ENCODE peak calls at places on chromosomes 1 and 21, in ten cellular contexts. One of them, this sample, is unnamed.

GRCh38 chr1:35223109-35223630 is 30.2 kb upstream of the SFPQ start:
- DNase-seq in transverse colon: no peak
- DNase-seq in anterior cingulate cortex: no peak
- DNase-seq in hypothalamus: no peak
- DNase-seq in COR-L47: no peak
- DNase-seq in GM19239: no peak
- DNase-seq in NCI-H460: no peak
- DNase-seq in memory B cell: no peak
- DNase-seq in hepatocyte: no peak
- DNase-seq in IMR-90: no peak
- DNase-seq in this sample: no peak

GRCh38 chr21:35811115-35811806 is 249.1 kb downstream of the SETD4 start:
- DNase-seq in hypothalamus: no peak
- DNase-seq in NCI-H460: no peak
- DNase-seq in memory B cell: no peak
- DNase-seq in hepatocyte: no peak
- DNase-seq in COR-L47: no peak
- DNase-seq in transverse colon: no peak
- DNase-seq in GM19239: no peak
- DNase-seq in IMR-90: no peak
- DNase-seq in anterior cingulate cortex: no peak
- DNase-seq in this sample: no peak

GRCh38 chr1:71296551-71296950 is 215.7 kb upstream of the ZRANB2 start:
- DNase-seq in hepatocyte: no peak
- DNase-seq in COR-L47: no peak
- DNase-seq in hypothalamus: no peak
- DNase-seq in transverse colon: no peak
- DNase-seq in NCI-H460: no peak
- DNase-seq in IMR-90: no peak
- DNase-seq in GM19239: no peak
- DNase-seq in memory B cell: no peak
- DNase-seq in anterior cingulate cortex: no peak
- DNase-seq in this sample: no peak

GRCh38 chr1:3968851-3969250 is 68.8 kb upstream of the C1orf174 start:
- DNase-seq in IMR-90: no peak
- DNase-seq in COR-L47: no peak
- DNase-seq in hypothalamus: no peak
- DNase-seq in anterior cingulate cortex: no peak
- DNase-seq in GM19239: no peak
- DNase-seq in hepatocyte: no peak
- DNase-seq in NCI-H460: no peak
- DNase-seq in transverse colon: no peak
- DNase-seq in memory B cell: no peak
- DNase-seq in this sample: no peak

GRCh38 chr21:18772404-18772803 is 368.8 kb upstream of the TMPRSS15 start:
- DNase-seq in hepatocyte: no peak
- DNase-seq in COR-L47: no peak
- DNase-seq in anterior cingulate cortex: no peak
- DNase-seq in NCI-H460: no peak
- DNase-seq in memory B cell: no peak
- DNase-seq in hypothalamus: no peak
- DNase-seq in GM19239: no peak
- DNase-seq in transverse colon: no peak
- DNase-seq in IMR-90: no peak
- DNase-seq in this sample: no peak

GRCh38 chr1:39178541-39179431 is 25.7 kb upstream of the MACF1 start:
- DNase-seq in hypothalamus: no peak
- DNase-seq in GM19239: no peak
- DNase-seq in COR-L47: no peak
- DNase-seq in memory B cell: no peak
- DNase-seq in anterior cingulate cortex: no peak
- DNase-seq in IMR-90: peak
- DNase-seq in NCI-H460: no peak
- DNase-seq in hepatocyte: peak
- DNase-seq in transverse colon: no peak
- DNase-seq in this sample: no peak

GRCh38 chr1:69128204-69128603 is 439.5 kb upstream of the LRRC7 start:
- DNase-seq in transverse colon: no peak
- DNase-seq in hepatocyte: no peak
- DNase-seq in COR-L47: no peak
- DNase-seq in IMR-90: no peak
- DNase-seq in NCI-H460: no peak
- DNase-seq in GM19239: no peak
- DNase-seq in hypothalamus: no peak
- DNase-seq in memory B cell: no peak
- DNase-seq in anterior cingulate cortex: no peak
- DNase-seq in this sample: no peak

GRCh38 chr1:27071049-27071416 is 58.4 kb upstream of the TENT5B start:
- DNase-seq in NCI-H460: no peak
- DNase-seq in memory B cell: no peak
- DNase-seq in hepatocyte: peak
- DNase-seq in anterior cingulate cortex: peak
- DNase-seq in GM19239: no peak
- DNase-seq in hypothalamus: no peak
- DNase-seq in transverse colon: no peak
- DNase-seq in COR-L47: no peak
- DNase-seq in IMR-90: peak
- DNase-seq in this sample: no peak

GRCh38 chr21:44403106-44404020 is 49.9 kb downstream of the TRPM2 start:
- DNase-seq in IMR-90: no peak
- DNase-seq in GM19239: no peak
- DNase-seq in memory B cell: no peak
- DNase-seq in hepatocyte: no peak
- DNase-seq in COR-L47: no peak
- DNase-seq in hypothalamus: no peak
- DNase-seq in anterior cingulate cortex: no peak
- DNase-seq in NCI-H460: no peak
- DNase-seq in transverse colon: no peak
- DNase-seq in this sample: no peak

GRCh38 chr1:27033059-27033746 is 20.6 kb upstream of the TENT5B start:
- DNase-seq in IMR-90: no peak
- DNase-seq in COR-L47: no peak
- DNase-seq in transverse colon: peak
- DNase-seq in GM19239: no peak
- DNase-seq in NCI-H460: no peak
- DNase-seq in hepatocyte: no peak
- DNase-seq in anterior cingulate cortex: no peak
- DNase-seq in memory B cell: no peak
- DNase-seq in hypothalamus: no peak
- DNase-seq in this sample: no peak

GRCh38 chr1:216542263-216542662 is 119.0 kb upstream of the USH2A start:
- DNase-seq in memory B cell: no peak
- DNase-seq in NCI-H460: no peak
- DNase-seq in COR-L47: no peak
- DNase-seq in anterior cingulate cortex: no peak
- DNase-seq in GM19239: no peak
- DNase-seq in hepatocyte: no peak
- DNase-seq in transverse colon: no peak
- DNase-seq in hypothalamus: no peak
- DNase-seq in IMR-90: peak
- DNase-seq in this sample: no peak

GRCh38 chr21:35587841-35588390 is 472.4 kb downstream of the SETD4 start:
- DNase-seq in memory B cell: no peak
- DNase-seq in hepatocyte: no peak
- DNase-seq in NCI-H460: no peak
- DNase-seq in GM19239: no peak
- DNase-seq in IMR-90: no peak
- DNase-seq in COR-L47: no peak
- DNase-seq in anterior cingulate cortex: no peak
- DNase-seq in transverse colon: no peak
- DNase-seq in hypothalamus: no peak
- DNase-seq in this sample: no peak

GRCh38 chr1:166903232-166903631 is 27.2 kb upstream of the TADA1 start:
- DNase-seq in NCI-H460: no peak
- DNase-seq in IMR-90: no peak
- DNase-seq in transverse colon: no peak
- DNase-seq in hepatocyte: no peak
- DNase-seq in anterior cingulate cortex: no peak
- DNase-seq in COR-L47: no peak
- DNase-seq in memory B cell: no peak
- DNase-seq in hypothalamus: no peak
- DNase-seq in GM19239: no peak
- DNase-seq in this sample: no peak

GRCh38 chr1:209875510-209875909 is 47.7 kb downstream of the UTP25 start:
- DNase-seq in NCI-H460: peak
- DNase-seq in transverse colon: no peak
- DNase-seq in hepatocyte: peak
- DNase-seq in hypothalamus: peak
- DNase-seq in GM19239: no peak
- DNase-seq in memory B cell: no peak
- DNase-seq in anterior cingulate cortex: peak
- DNase-seq in COR-L47: peak
- DNase-seq in IMR-90: peak
- DNase-seq in this sample: no peak

GRCh38 chr21:37253991-37254390 is 13.1 kb downstream of the VPS26C start:
- DNase-seq in GM19239: no peak
- DNase-seq in NCI-H460: no peak
- DNase-seq in memory B cell: no peak
- DNase-seq in transverse colon: no peak
- DNase-seq in COR-L47: peak
- DNase-seq in anterior cingulate cortex: no peak
- DNase-seq in hepatocyte: no peak
- DNase-seq in IMR-90: peak
- DNase-seq in hypothalamus: no peak
- DNase-seq in this sample: no peak

GRCh38 chr21:36425286-36425685 is 40.1 kb downstream of the CHAF1B start:
- DNase-seq in transverse colon: no peak
- DNase-seq in hepatocyte: no peak
- DNase-seq in GM19239: no peak
- DNase-seq in anterior cingulate cortex: no peak
- DNase-seq in COR-L47: no peak
- DNase-seq in IMR-90: peak
- DNase-seq in memory B cell: no peak
- DNase-seq in hypothalamus: no peak
- DNase-seq in NCI-H460: no peak
- DNase-seq in this sample: no peak

GRCh38 chr1:33182452-33182851 is 609 bp upstream of the TRIM62 start:
- DNase-seq in transverse colon: no peak
- DNase-seq in COR-L47: no peak
- DNase-seq in IMR-90: peak
- DNase-seq in GM19239: no peak
- DNase-seq in hepatocyte: peak
- DNase-seq in hypothalamus: no peak
- DNase-seq in anterior cingulate cortex: no peak
- DNase-seq in memory B cell: no peak
- DNase-seq in NCI-H460: no peak
- DNase-seq in this sample: no peak

GRCh38 chr1:94641990-94642389 is 100.4 kb upstream of the F3 start:
- DNase-seq in transverse colon: no peak
- DNase-seq in anterior cingulate cortex: no peak
- DNase-seq in memory B cell: no peak
- DNase-seq in GM19239: no peak
- DNase-seq in IMR-90: no peak
- DNase-seq in hepatocyte: no peak
- DNase-seq in COR-L47: no peak
- DNase-seq in hypothalamus: no peak
- DNase-seq in NCI-H460: no peak
- DNase-seq in this sample: no peak

GRCh38 chr1:238652346-238652968 is 733.9 kb upstream of the CHRM3 start:
- DNase-seq in transverse colon: no peak
- DNase-seq in hepatocyte: no peak
- DNase-seq in IMR-90: peak
- DNase-seq in hypothalamus: no peak
- DNase-seq in memory B cell: no peak
- DNase-seq in anterior cingulate cortex: no peak
- DNase-seq in NCI-H460: no peak
- DNase-seq in GM19239: no peak
- DNase-seq in COR-L47: no peak
- DNase-seq in this sample: no peak

GRCh38 chr1:8373547-8374270 is 55.8 kb downstream of the SLC45A1 start:
- DNase-seq in transverse colon: peak
- DNase-seq in hepatocyte: peak
- DNase-seq in GM19239: no peak
- DNase-seq in hypothalamus: no peak
- DNase-seq in NCI-H460: no peak
- DNase-seq in memory B cell: no peak
- DNase-seq in anterior cingulate cortex: peak
- DNase-seq in COR-L47: no peak
- DNase-seq in IMR-90: peak
- DNase-seq in this sample: no peak

GRCh38 chr1:27032119-27032461 is 19.4 kb upstream of the TENT5B start:
- DNase-seq in NCI-H460: no peak
- DNase-seq in memory B cell: no peak
- DNase-seq in COR-L47: no peak
- DNase-seq in IMR-90: no peak
- DNase-seq in transverse colon: no peak
- DNase-seq in anterior cingulate cortex: no peak
- DNase-seq in hepatocyte: no peak
- DNase-seq in GM19239: no peak
- DNase-seq in hypothalamus: no peak
- DNase-seq in this sample: no peak

GRCh38 chr1:160541622-160542302 is 18.7 kb upstream of the SLAMF6 start:
- DNase-seq in IMR-90: no peak
- DNase-seq in anterior cingulate cortex: no peak
- DNase-seq in memory B cell: no peak
- DNase-seq in COR-L47: no peak
- DNase-seq in hypothalamus: no peak
- DNase-seq in NCI-H460: no peak
- DNase-seq in hepatocyte: no peak
- DNase-seq in GM19239: no peak
- DNase-seq in transverse colon: no peak
- DNase-seq in this sample: no peak

GRCh38 chr1:54298284-54299033 is 98.5 kb downstream of the MRPL37 start:
- DNase-seq in NCI-H460: no peak
- DNase-seq in hypothalamus: no peak
- DNase-seq in anterior cingulate cortex: no peak
- DNase-seq in hepatocyte: no peak
- DNase-seq in GM19239: no peak
- DNase-seq in transverse colon: no peak
- DNase-seq in COR-L47: no peak
- DNase-seq in memory B cell: no peak
- DNase-seq in IMR-90: peak
- DNase-seq in this sample: no peak

GRCh38 chr1:220184503-220184902 is 87.8 kb downstream of the RAB3GAP2 start:
- DNase-seq in hypothalamus: no peak
- DNase-seq in hepatocyte: no peak
- DNase-seq in IMR-90: peak
- DNase-seq in GM19239: no peak
- DNase-seq in COR-L47: no peak
- DNase-seq in memory B cell: no peak
- DNase-seq in anterior cingulate cortex: no peak
- DNase-seq in NCI-H460: no peak
- DNase-seq in transverse colon: no peak
- DNase-seq in this sample: no peak

GRCh38 chr1:8649027-8649426 is 168.4 kb downstream of the RERE start:
- DNase-seq in hepatocyte: no peak
- DNase-seq in NCI-H460: no peak
- DNase-seq in anterior cingulate cortex: no peak
- DNase-seq in hypothalamus: no peak
- DNase-seq in memory B cell: no peak
- DNase-seq in GM19239: peak
- DNase-seq in transverse colon: no peak
- DNase-seq in IMR-90: no peak
- DNase-seq in COR-L47: peak
- DNase-seq in this sample: no peak

GRCh38 chr1:197924516-197925123 is 7.4 kb downstream of the LHX9 start:
- DNase-seq in anterior cingulate cortex: peak
- DNase-seq in COR-L47: peak
- DNase-seq in IMR-90: peak
- DNase-seq in hypothalamus: no peak
- DNase-seq in GM19239: no peak
- DNase-seq in NCI-H460: peak
- DNase-seq in transverse colon: no peak
- DNase-seq in hepatocyte: peak
- DNase-seq in memory B cell: no peak
- DNase-seq in this sample: no peak

GRCh38 chr1:23722652-23723051 is 20.6 kb upstream of the ELOA start:
- DNase-seq in anterior cingulate cortex: no peak
- DNase-seq in NCI-H460: no peak
- DNase-seq in hepatocyte: no peak
- DNase-seq in hypothalamus: no peak
- DNase-seq in memory B cell: no peak
- DNase-seq in COR-L47: no peak
- DNase-seq in GM19239: no peak
- DNase-seq in IMR-90: no peak
- DNase-seq in transverse colon: no peak
- DNase-seq in this sample: no peak

GRCh38 chr1:30748699-30749401 is 8.7 kb downstream of the LAPTM5 start:
- DNase-seq in IMR-90: no peak
- DNase-seq in hepatocyte: peak
- DNase-seq in transverse colon: no peak
- DNase-seq in hypothalamus: peak
- DNase-seq in NCI-H460: no peak
- DNase-seq in anterior cingulate cortex: no peak
- DNase-seq in COR-L47: no peak
- DNase-seq in memory B cell: no peak
- DNase-seq in GM19239: no peak
- DNase-seq in this sample: no peak

This sample was measured in nucleus accumbens.